ENCODE peak calls at places on chromosomes 12 and 14, in six cellular contexts. K is stomach; E is small intestine; O is adipocyte; H is CD8-positive, alpha-beta T cell; M is Panc1. B is an unnamed sample. For H3K4me1 and H3K36me3, the result is how much of the 10 kb centered on the place peaks cover.

GRCh38 chr14:96754845-96755184 is 42.4 kb upstream of the VRK1 start:
- DNase-seq in H (no peak), E (no peak), O (no peak), M (no peak), K (no peak), B (no peak)

GRCh38 chr14:29419736-29420135 is 507.9 kb downstream of the PRKD1 start:
- DNase-seq in E (no peak), O (peak), K (no peak), M (no peak), H (no peak), B (no peak)

GRCh38 chr12:108367436-108367835 is 28.3 kb upstream of the CMKLR1 start:
- DNase-seq in K (no peak), M (no peak), H (no peak), E (no peak), O (peak), B (no peak)

GRCh38 chr12:6038160-6038559 is 86.3 kb downstream of the VWF start:
- DNase-seq in K (peak), O (peak), H (peak), E (peak), M (peak), B (peak)

GRCh38 chr12:120584343-120585149 is 3.3 kb upstream of the POP5 start:
- DNase-seq in H (peak), M (no peak), O (peak), K (peak), E (peak), B (peak)

GRCh38 chr12:43840338-43840737 is 4.5 kb downstream of the TMEM117 start:
- DNase-seq in H (no peak), E (no peak), O (no peak), K (no peak), M (no peak), B (no peak)

GRCh38 chr12:81084848-81085350 is 7.0 kb downstream of the ACSS3 start:
- DNase-seq in O (peak), H (no peak), M (no peak), K (no peak), E (no peak), B (no peak)

GRCh38 chr12:1531160-1531653 is 63.2 kb downstream of the FBXL14 start:
- DNase-seq in M (no peak), K (no peak), E (no peak), O (peak), H (peak), B (no peak)

GRCh38 chr12:22380029-22380428 is 45.5 kb upstream of the ST8SIA1 start:
- DNase-seq in K (no peak), H (no peak), M (no peak), O (no peak), E (no peak), B (no peak)

GRCh38 chr12:54566792-54567191 is 17.4 kb downstream of the PDE1B start:
- DNase-seq in O (no peak), K (no peak), H (no peak), M (no peak), E (no peak), B (no peak)

GRCh38 chr12:117968826-117969659 is at the start of gene KSR2:
- DNase-seq in E (peak), H (peak), K (peak), O (peak), M (no peak), B (peak)

GRCh38 chr14:36268957-36269734 is 51.3 kb downstream of the MBIP start:
- DNase-seq in E (no peak), O (no peak), M (no peak), K (no peak), H (no peak), B (no peak)

GRCh38 chr14:20434701-20435453 is 1.1 kb downstream of the KLHL33 start:
- DNase-seq in O (no peak), H (no peak), K (no peak), E (no peak), M (no peak), B (peak)

GRCh38 chr12:75720807-75721206 is 209.4 kb upstream of the KRR1 start:
- DNase-seq in E (no peak), M (no peak), O (peak), K (peak), H (no peak), B (no peak)

GRCh38 chr14:95431199-95432145 is 85.0 kb downstream of the SYNE3 start:
- DNase-seq in H (no peak), E (peak), M (no peak), O (peak), K (no peak), B (no peak)

GRCh38 chr12:3962661-3963483 is 89.7 kb upstream of the PARP11 start:
- DNase-seq in K (no peak), O (no peak), H (peak), E (no peak), M (no peak), B (no peak)

GRCh38 chr12:57744194-57744776 is 554 bp upstream of the TSPAN31 start:
- DNase-seq in M (peak), E (no peak), O (peak), K (peak), H (peak), B (peak)

GRCh38 chr12:57744777-57745484 is at the start of gene TSPAN31:
- DNase-seq in H (peak), E (peak), M (peak), K (peak), O (peak), B (peak)

GRCh38 chr12:57743769-57744168 is 1.1 kb upstream of the TSPAN31 start:
- DNase-seq in K (no peak), M (no peak), O (no peak), E (no peak), H (no peak), B (no peak)

GRCh38 chr12:57745485-57745881 is 644 bp downstream of the TSPAN31 start:
- DNase-seq in E (no peak), M (no peak), K (no peak), O (no peak), H (no peak), B (no peak)

DNA sequence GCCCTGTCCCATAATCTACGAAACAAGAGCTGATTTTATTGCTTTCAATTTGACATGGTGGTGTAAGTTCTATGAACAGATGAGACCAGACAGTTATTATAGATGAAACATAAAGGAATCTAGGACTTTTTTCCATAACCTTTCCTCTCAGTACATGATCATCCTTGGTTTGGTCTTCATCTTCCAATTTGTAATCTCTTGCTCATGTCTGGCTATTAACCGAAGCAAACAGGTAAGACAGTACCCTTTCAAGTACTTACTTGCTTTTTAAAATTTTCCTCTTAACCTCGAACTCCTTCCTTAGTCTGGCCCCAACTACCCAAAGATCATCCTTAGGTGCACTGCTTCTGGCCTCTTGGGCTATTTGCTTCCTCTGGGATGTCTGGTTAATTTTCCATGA is 1.2 kb downstream of the TSPAN31 start:
- DNase-seq in H (no peak), O (no peak), M (no peak), E (no peak), K (no peak), B (no peak)
- H3K4me1 ChIP-seq in H (under half), O (under half), M (under half), E (under half), K (under half), B (under half)

GRCh38 chr14:99512571-99513182 is 31.5 kb downstream of the CCNK start:
- DNase-seq in O (no peak), K (no peak), E (no peak), H (no peak), M (no peak), B (no peak)
- H3K36me3 ChIP-seq in O (under half), K (under half), E (under half), H (under half), M (under half), B (under half)

DNA sequence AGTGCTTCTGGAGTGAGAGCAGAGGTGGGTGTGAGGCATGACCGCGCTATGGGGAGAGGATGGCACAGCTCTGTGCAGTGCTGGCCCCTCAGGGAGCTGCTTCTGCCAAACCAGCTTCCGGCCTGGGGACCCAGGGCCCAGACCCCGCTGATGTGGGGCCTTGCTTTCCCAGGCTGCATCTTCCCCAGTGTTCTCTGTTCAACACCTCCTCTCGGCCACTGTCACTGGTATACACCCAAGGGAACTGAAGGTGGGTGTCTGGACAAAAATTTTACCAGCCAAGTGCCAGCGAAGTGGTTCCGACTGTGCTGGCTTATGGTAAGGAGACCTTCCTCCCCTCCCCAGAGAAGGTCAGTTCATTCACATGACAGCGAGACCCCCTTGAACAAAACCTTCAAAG is 179.1 kb downstream of the AACS start:
- DNase-seq in O (no peak), M (no peak), H (no peak), E (no peak), K (no peak), B (no peak)
- H3K4me1 ChIP-seq in O (under half), M (under half), H (under half), E (under half), K (under half), B (under half)

GRCh38 chr12:46260153-46260912 is 8.5 kb downstream of the SLC38A1 start:
- DNase-seq in E (no peak), K (no peak), H (no peak), M (no peak), O (peak), B (no peak)

GRCh38 chr12:46258129-46258528 is 10.7 kb downstream of the SLC38A1 start:
- DNase-seq in M (no peak), H (no peak), K (no peak), E (no peak), O (no peak), B (no peak)

GRCh38 chr12:46259713-46260112 is 9.1 kb downstream of the SLC38A1 start:
- DNase-seq in K (no peak), M (no peak), H (no peak), O (no peak), E (peak), B (no peak)

GRCh38 chr12:46260913-46261476 is 7.8 kb downstream of the SLC38A1 start:
- DNase-seq in H (no peak), E (no peak), K (no peak), O (no peak), M (no peak), B (no peak)

GRCh38 chr12:46259071-46259470 is 9.8 kb downstream of the SLC38A1 start:
- DNase-seq in H (no peak), K (no peak), O (no peak), E (no peak), M (no peak), B (no peak)
- H3K36me3 ChIP-seq in H (under half), K (under half), O (under half), E (under half), M (under half), B (under half)

GRCh38 chr12:47885012-47885501 is 19.7 kb downstream of the VDR start:
- DNase-seq in K (no peak), M (no peak), H (peak), O (no peak), E (no peak), B (no peak)

GRCh38 chr12:47883663-47884195 is 21.1 kb downstream of the VDR start:
- DNase-seq in O (no peak), K (no peak), M (no peak), H (no peak), E (no peak), B (no peak)

GRCh38 chr12:47886471-47887240 is 18.1 kb downstream of the VDR start:
- DNase-seq in M (no peak), K (no peak), H (no peak), E (no peak), O (no peak), B (no peak)

GRCh38 chr12:47884501-47884900 is 20.3 kb downstream of the VDR start:
- DNase-seq in K (no peak), H (no peak), E (peak), M (no peak), O (no peak), B (no peak)

DNA sequence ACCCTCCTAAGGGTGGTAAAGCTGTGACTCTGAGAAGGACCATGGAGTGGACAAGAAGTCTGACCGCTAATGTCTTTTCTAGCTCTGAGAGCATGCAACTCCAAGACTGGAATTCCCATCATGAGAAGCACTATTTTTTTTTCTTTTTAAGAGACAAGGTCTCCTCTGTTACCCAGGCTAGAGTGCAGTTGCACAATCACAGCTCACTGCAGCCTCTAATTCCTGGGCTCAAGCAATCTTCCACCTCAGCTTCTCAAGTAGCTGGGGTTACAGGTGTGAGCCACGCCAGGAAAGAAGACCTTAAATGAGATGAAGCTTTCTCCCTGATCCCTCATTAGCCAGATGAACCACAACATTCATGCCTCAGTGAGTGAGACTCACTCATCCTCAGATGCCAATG is 19.2 kb downstream of the VDR start:
- DNase-seq in H (no peak), M (no peak), O (no peak), E (peak), K (no peak), B (no peak)
- H3K4me1 ChIP-seq in H (under half), M (under half), O (under half), E (under half), K (under half), B (under half)

DNA sequence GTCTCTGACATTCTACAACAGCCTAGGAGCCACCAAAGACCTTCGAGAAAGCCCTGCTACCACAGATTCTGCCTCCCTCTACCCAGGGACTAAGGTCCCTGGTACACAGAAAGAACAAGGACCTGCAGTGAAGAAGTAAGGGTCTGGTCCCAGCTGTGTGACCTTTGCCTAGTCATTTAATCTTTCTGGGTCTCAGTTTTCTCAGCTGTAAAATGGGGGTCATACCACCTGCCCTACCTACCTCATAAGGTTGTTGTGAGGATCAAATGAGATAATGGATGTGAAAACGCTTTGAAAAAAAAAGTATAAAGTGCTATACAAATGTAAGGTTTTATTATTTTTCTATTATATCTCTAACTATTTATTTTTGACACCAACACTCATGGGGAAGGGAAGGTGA is 5.2 kb upstream of the PRKAG1 start:
- DNase-seq in H (no peak), E (no peak), O (no peak), K (no peak), M (no peak), B (no peak)
- H3K36me3 ChIP-seq in H (under half), E (under half), O (half or more), K (half or more), M (under half), B (under half)

B was measured in transverse colon.